ENCODE peak calls at places on chromosomes 7 and 10, in nine cellular contexts. One of them, this sample, is unnamed.

GRCh38 chr10:44512345-44513095 is 127.6 kb upstream of the CXCL12 start:
- DNase-seq in omental fat pad: no peak
- DNase-seq in PC-9: no peak
- DNase-seq in left lung: no peak
- DNase-seq in kidney: no peak
- DNase-seq in bronchial epithelial cell: no peak
- DNase-seq in stomach: no peak
- DNase-seq in H9: no peak
- DNase-seq in BJ: no peak
- DNase-seq in this sample: no peak

GRCh38 chr10:69505636-69506318 is 54.5 kb downstream of the TSPAN15 start:
- DNase-seq in omental fat pad: no peak
- DNase-seq in PC-9: no peak
- DNase-seq in left lung: no peak
- DNase-seq in kidney: no peak
- DNase-seq in bronchial epithelial cell: no peak
- DNase-seq in stomach: no peak
- DNase-seq in H9: no peak
- DNase-seq in BJ: no peak
- DNase-seq in this sample: no peak

GRCh38 chr10:77191324-77192049 is 446.1 kb downstream of the KCNMA1 start:
- DNase-seq in omental fat pad: no peak
- DNase-seq in PC-9: no peak
- DNase-seq in left lung: no peak
- DNase-seq in kidney: no peak
- DNase-seq in bronchial epithelial cell: no peak
- DNase-seq in stomach: no peak
- DNase-seq in H9: no peak
- DNase-seq in BJ: no peak
- DNase-seq in this sample: no peak

GRCh38 chr10:122354391-122354790 is 20.1 kb upstream of the PLEKHA1 start:
- DNase-seq in omental fat pad: no peak
- DNase-seq in PC-9: no peak
- DNase-seq in left lung: no peak
- DNase-seq in kidney: no peak
- DNase-seq in bronchial epithelial cell: no peak
- DNase-seq in stomach: no peak
- DNase-seq in H9: no peak
- DNase-seq in BJ: no peak
- DNase-seq in this sample: no peak

GRCh38 chr7:87715511-87715910 is 87.3 kb downstream of the RUNDC3B start:
- DNase-seq in omental fat pad: no peak
- DNase-seq in PC-9: no peak
- DNase-seq in left lung: no peak
- DNase-seq in kidney: no peak
- DNase-seq in bronchial epithelial cell: no peak
- DNase-seq in stomach: no peak
- DNase-seq in H9: no peak
- DNase-seq in BJ: no peak
- DNase-seq in this sample: no peak

GRCh38 chr7:33447980-33448379 is 318.6 kb downstream of the BBS9 start:
- DNase-seq in omental fat pad: no peak
- DNase-seq in PC-9: no peak
- DNase-seq in left lung: no peak
- DNase-seq in kidney: no peak
- DNase-seq in bronchial epithelial cell: no peak
- DNase-seq in stomach: no peak
- DNase-seq in H9: no peak
- DNase-seq in BJ: no peak
- DNase-seq in this sample: no peak

GRCh38 chr7:113321201-113321600 is 202.8 kb upstream of the SMIM30 start:
- DNase-seq in omental fat pad: no peak
- DNase-seq in PC-9: no peak
- DNase-seq in left lung: no peak
- DNase-seq in kidney: no peak
- DNase-seq in bronchial epithelial cell: peak; percentile 7
- DNase-seq in stomach: no peak
- DNase-seq in H9: no peak
- DNase-seq in BJ: no peak
- DNase-seq in this sample: no peak

GRCh38 chr7:54960517-54960916 is 58.3 kb upstream of the EGFR start:
- DNase-seq in omental fat pad: no peak
- DNase-seq in PC-9: no peak
- DNase-seq in left lung: no peak
- DNase-seq in kidney: no peak
- DNase-seq in bronchial epithelial cell: peak; percentile 85
- DNase-seq in stomach: no peak
- DNase-seq in H9: no peak
- DNase-seq in BJ: no peak
- DNase-seq in this sample: no peak

GRCh38 chr10:88064608-88065383 is 201.4 kb downstream of the PTEN start:
- DNase-seq in omental fat pad: peak; percentile 84
- DNase-seq in PC-9: no peak
- DNase-seq in left lung: no peak
- DNase-seq in kidney: no peak
- DNase-seq in bronchial epithelial cell: no peak
- DNase-seq in stomach: peak; percentile 64
- DNase-seq in H9: no peak
- DNase-seq in BJ: no peak
- DNase-seq in this sample: no peak

GRCh38 chr10:110498982-110499795 is 1.5 kb downstream of the DUSP5 start:
- DNase-seq in omental fat pad: no peak
- DNase-seq in PC-9: peak; percentile 50
- DNase-seq in left lung: no peak
- DNase-seq in kidney: no peak
- DNase-seq in bronchial epithelial cell: peak; percentile 67
- DNase-seq in stomach: peak; percentile 46
- DNase-seq in H9: peak; percentile 76
- DNase-seq in BJ: no peak
- DNase-seq in this sample: peak; percentile 25

GRCh38 chr10:23310443-23310842 is 34.2 kb downstream of the C10orf67 start:
- DNase-seq in omental fat pad: no peak
- DNase-seq in PC-9: no peak
- DNase-seq in left lung: no peak
- DNase-seq in kidney: no peak
- DNase-seq in bronchial epithelial cell: no peak
- DNase-seq in stomach: no peak
- DNase-seq in H9: no peak
- DNase-seq in BJ: no peak
- DNase-seq in this sample: no peak

GRCh38 chr10:191703-192518 is 56.7 kb downstream of the ZMYND11 start:
- DNase-seq in omental fat pad: no peak
- DNase-seq in PC-9: no peak
- DNase-seq in left lung: no peak
- DNase-seq in kidney: no peak
- DNase-seq in bronchial epithelial cell: peak; percentile 49
- DNase-seq in stomach: no peak
- DNase-seq in H9: no peak
- DNase-seq in BJ: no peak
- DNase-seq in this sample: no peak

GRCh38 chr10:3869036-3869435 is 84.0 kb upstream of the KLF6 start:
- DNase-seq in omental fat pad: no peak
- DNase-seq in PC-9: no peak
- DNase-seq in left lung: no peak
- DNase-seq in kidney: no peak
- DNase-seq in bronchial epithelial cell: peak; percentile 28
- DNase-seq in stomach: no peak
- DNase-seq in H9: no peak
- DNase-seq in BJ: no peak
- DNase-seq in this sample: no peak

GRCh38 chr7:133365892-133366291 is 113.0 kb downstream of the EXOC4 start:
- DNase-seq in omental fat pad: no peak
- DNase-seq in PC-9: no peak
- DNase-seq in left lung: no peak
- DNase-seq in kidney: no peak
- DNase-seq in bronchial epithelial cell: peak; percentile 16
- DNase-seq in stomach: no peak
- DNase-seq in H9: no peak
- DNase-seq in BJ: no peak
- DNase-seq in this sample: no peak

GRCh38 chr10:5564537-5565204 is 39.9 kb downstream of the CALML3 start:
- DNase-seq in omental fat pad: no peak
- DNase-seq in PC-9: no peak
- DNase-seq in left lung: no peak
- DNase-seq in kidney: peak; percentile 22
- DNase-seq in bronchial epithelial cell: no peak
- DNase-seq in stomach: peak; percentile 17
- DNase-seq in H9: no peak
- DNase-seq in BJ: no peak
- DNase-seq in this sample: no peak

GRCh38 chr7:97770845-97771244 is 39.0 kb downstream of the TAC1 start:
- DNase-seq in omental fat pad: no peak
- DNase-seq in PC-9: no peak
- DNase-seq in left lung: no peak
- DNase-seq in kidney: no peak
- DNase-seq in bronchial epithelial cell: no peak
- DNase-seq in stomach: no peak
- DNase-seq in H9: no peak
- DNase-seq in BJ: no peak
- DNase-seq in this sample: no peak

GRCh38 chr7:156752371-156753297 is 112.1 kb downstream of the RNF32 start:
- DNase-seq in omental fat pad: no peak
- DNase-seq in PC-9: no peak
- DNase-seq in left lung: no peak
- DNase-seq in kidney: no peak
- DNase-seq in bronchial epithelial cell: no peak
- DNase-seq in stomach: no peak
- DNase-seq in H9: no peak
- DNase-seq in BJ: no peak
- DNase-seq in this sample: no peak

GRCh38 chr7:156380261-156380660 is 260.3 kb upstream of the RNF32 start:
- DNase-seq in omental fat pad: no peak
- DNase-seq in PC-9: no peak
- DNase-seq in left lung: no peak
- DNase-seq in kidney: no peak
- DNase-seq in bronchial epithelial cell: peak; percentile 27
- DNase-seq in stomach: peak; percentile 53
- DNase-seq in H9: no peak
- DNase-seq in BJ: no peak
- DNase-seq in this sample: no peak

DNA sequence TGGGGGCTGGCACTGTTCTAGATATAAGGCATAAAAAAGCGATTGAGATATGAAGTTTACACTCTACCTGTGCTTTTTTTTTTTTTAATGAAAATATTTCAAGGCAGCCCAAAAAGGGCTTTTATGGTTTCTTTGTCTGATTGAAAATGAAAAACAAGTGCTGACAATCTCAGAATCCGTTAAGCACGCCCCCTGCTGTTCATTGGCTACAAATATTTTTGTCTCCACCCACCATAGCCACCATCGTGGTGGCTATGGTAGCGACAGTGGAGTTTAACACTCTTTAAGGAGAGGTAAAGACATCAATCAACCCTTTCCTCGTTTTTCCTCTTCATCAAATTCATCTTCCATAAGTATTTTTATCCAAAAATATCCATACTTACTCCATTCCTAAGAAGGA is 94.2 kb downstream of the CD36 start:
- DNase-seq in omental fat pad: no peak
- DNase-seq in PC-9: no peak
- DNase-seq in left lung: no peak
- DNase-seq in kidney: no peak
- DNase-seq in bronchial epithelial cell: no peak
- DNase-seq in stomach: no peak
- DNase-seq in H9: no peak
- DNase-seq in BJ: no peak
- DNase-seq in this sample: no peak
- TF ChIP-seq CTCF in omental fat pad: no peak
- TF ChIP-seq CTCF in PC-9: peak; percentile 49
- TF ChIP-seq CTCF in left lung: no peak
- TF ChIP-seq CTCF in kidney: no peak
- TF ChIP-seq CTCF in bronchial epithelial cell: no peak
- TF ChIP-seq CTCF in stomach: no peak
- TF ChIP-seq CTCF in H9: peak; percentile 57
- TF ChIP-seq CTCF in BJ: no peak
- TF ChIP-seq CTCF in this sample: no peak

GRCh38 chr7:80066646-80067045 is 68.0 kb upstream of the GNAI1 start:
- DNase-seq in omental fat pad: no peak
- DNase-seq in PC-9: no peak
- DNase-seq in left lung: no peak
- DNase-seq in kidney: no peak
- DNase-seq in bronchial epithelial cell: no peak
- DNase-seq in stomach: no peak
- DNase-seq in H9: no peak
- DNase-seq in BJ: no peak
- DNase-seq in this sample: no peak
- TF ChIP-seq CTCF in omental fat pad: no peak
- TF ChIP-seq CTCF in PC-9: no peak
- TF ChIP-seq CTCF in left lung: no peak
- TF ChIP-seq CTCF in kidney: no peak
- TF ChIP-seq CTCF in bronchial epithelial cell: no peak
- TF ChIP-seq CTCF in stomach: no peak
- TF ChIP-seq CTCF in H9: no peak
- TF ChIP-seq CTCF in BJ: no peak
- TF ChIP-seq CTCF in this sample: no peak

DNA sequence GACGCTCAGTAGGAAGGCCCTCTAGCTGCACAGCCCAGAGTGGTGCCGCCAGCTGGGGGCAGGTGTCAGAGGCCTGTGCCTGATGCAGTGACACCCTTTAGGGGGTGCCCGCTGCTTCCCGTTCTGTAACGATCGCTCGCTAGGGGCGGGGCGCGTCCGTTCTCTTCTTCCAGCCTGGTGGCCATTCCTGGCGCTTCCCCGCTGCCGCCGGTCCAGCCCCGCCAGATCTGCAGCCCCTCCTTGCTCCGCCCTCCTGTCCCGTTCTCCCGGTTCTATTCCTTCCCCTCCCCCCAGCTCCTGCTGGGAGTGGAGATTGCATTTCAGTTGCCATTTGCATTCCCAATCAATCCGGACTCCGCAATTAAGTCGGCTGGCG is 39.2 kb downstream of the AGAP3 start:
- DNase-seq in omental fat pad: no peak
- DNase-seq in PC-9: no peak
- DNase-seq in left lung: peak; percentile 69
- DNase-seq in kidney: no peak
- DNase-seq in bronchial epithelial cell: no peak
- DNase-seq in stomach: peak; percentile 45
- DNase-seq in H9: peak; percentile 89
- DNase-seq in BJ: no peak
- DNase-seq in this sample: no peak
- TF ChIP-seq CTCF in omental fat pad: no peak
- TF ChIP-seq CTCF in PC-9: no peak
- TF ChIP-seq CTCF in left lung: no peak
- TF ChIP-seq CTCF in kidney: no peak
- TF ChIP-seq CTCF in bronchial epithelial cell: peak; percentile 16
- TF ChIP-seq CTCF in stomach: no peak
- TF ChIP-seq CTCF in H9: peak; percentile 49
- TF ChIP-seq CTCF in BJ: peak; percentile 13
- TF ChIP-seq CTCF in this sample: no peak

DNA sequence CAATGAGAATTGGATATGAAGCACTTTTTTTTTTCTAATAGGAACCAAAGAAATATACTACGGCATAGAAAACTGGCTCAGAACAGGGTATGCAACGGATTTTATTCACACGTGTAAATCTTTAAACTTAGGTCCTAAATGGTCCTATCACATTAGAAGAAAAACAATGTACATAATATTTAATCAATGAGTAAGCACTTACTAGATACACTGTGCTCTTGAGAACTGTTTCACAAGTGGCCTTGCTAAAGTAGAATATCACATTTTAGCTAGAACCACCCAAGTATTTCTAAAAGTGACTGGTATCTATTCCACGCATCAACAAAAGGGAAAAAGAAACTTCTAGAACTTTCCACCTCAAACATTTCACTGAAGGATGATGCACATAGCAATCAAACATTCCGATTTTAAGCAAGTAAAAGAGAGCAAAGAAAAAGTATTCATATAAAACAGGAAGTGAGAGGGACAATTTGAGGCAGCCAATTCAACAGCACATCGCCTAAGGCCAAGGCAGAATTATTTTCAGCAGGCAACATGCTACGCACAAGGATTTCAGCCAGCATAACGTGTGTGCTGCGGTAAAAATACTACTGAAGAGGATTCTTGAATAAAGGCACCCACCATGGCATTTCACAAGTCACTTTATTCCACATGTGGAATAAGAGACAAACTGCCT is 55.8 kb downstream of the PARD3 start:
- DNase-seq in omental fat pad: no peak
- DNase-seq in PC-9: no peak
- DNase-seq in left lung: no peak
- DNase-seq in kidney: no peak
- DNase-seq in bronchial epithelial cell: peak; percentile 71
- DNase-seq in stomach: no peak
- DNase-seq in H9: no peak
- DNase-seq in BJ: no peak
- DNase-seq in this sample: no peak
- TF ChIP-seq CTCF in omental fat pad: no peak
- TF ChIP-seq CTCF in PC-9: no peak
- TF ChIP-seq CTCF in left lung: no peak
- TF ChIP-seq CTCF in kidney: no peak
- TF ChIP-seq CTCF in bronchial epithelial cell: no peak
- TF ChIP-seq CTCF in stomach: no peak
- TF ChIP-seq CTCF in H9: no peak
- TF ChIP-seq CTCF in BJ: no peak
- TF ChIP-seq CTCF in this sample: no peak